ENCODE peak calls at places on chromosomes 16 and 17, in nine cellular contexts. H is RWPE1, V is SHP77, B is bronchial epithelial cell, F is posterior vena cava, Z is SW480, X is hypothalamus, E is AG10803, K is putamen. S is an unnamed sample.

GRCh38 chr17:50265690-50266306 is 8.5 kb upstream of the TMEM92 start:
- DNase-seq in Z (no peak), K (no peak), B (no peak), X (no peak), H (no peak), E (no peak), V (no peak), F (peak), S (no peak)

GRCh38 chr17:16419929-16420271 is 4.5 kb downstream of the TRPV2 start:
- DNase-seq in X (no peak), B (peak), E (peak), K (no peak), H (no peak), Z (peak), V (no peak), F (no peak), S (no peak)

GRCh38 chr17:77959216-77959925 is 868 bp downstream of the TNRC6C start:
- DNase-seq in V (no peak), K (no peak), B (peak), H (peak), F (no peak), X (no peak), E (no peak), Z (peak), S (no peak)

GRCh38 chr16:67471758-67472384 is 9.1 kb downstream of the ATP6V0D1 start:
- DNase-seq in K (no peak), F (no peak), X (no peak), Z (no peak), B (no peak), H (no peak), V (no peak), E (no peak), S (no peak)

GRCh38 chr17:1384881-1385280 is 15.1 kb downstream of the YWHAE start:
- DNase-seq in V (no peak), F (no peak), H (no peak), B (no peak), K (no peak), E (no peak), Z (no peak), X (no peak), S (no peak)

GRCh38 chr17:78133179-78133951 is 2.8 kb downstream of the TMC8 start:
- DNase-seq in F (no peak), B (no peak), K (no peak), H (no peak), X (no peak), V (no peak), Z (no peak), E (no peak), S (no peak)

GRCh38 chr16:77833906-77834599 is 45.7 kb downstream of the VAT1L start:
- DNase-seq in F (no peak), Z (peak), X (no peak), K (no peak), E (peak), B (peak), H (peak), V (no peak), S (no peak)

GRCh38 chr17:4514206-4514605 is 15.5 kb downstream of the SPNS2 start:
- DNase-seq in Z (no peak), F (no peak), X (no peak), H (no peak), K (no peak), B (no peak), V (no peak), E (no peak), S (no peak)

GRCh38 chr17:3658784-3659449 is 9.5 kb downstream of the TAX1BP3 start:
- DNase-seq in Z (no peak), F (peak), X (no peak), V (no peak), K (no peak), B (no peak), E (no peak), H (no peak), S (no peak)

GRCh38 chr17:74276051-74276476 is 2.0 kb downstream of the DNAI2 start:
- DNase-seq in H (no peak), K (peak), F (no peak), B (no peak), Z (no peak), X (no peak), E (no peak), V (no peak), S (no peak)

GRCh38 chr17:50708050-50709000 is 611 bp upstream of the ANKRD40 start:
- DNase-seq in H (no peak), E (peak), B (no peak), Z (no peak), F (no peak), K (no peak), V (peak), X (no peak), S (no peak)

GRCh38 chr16:27720731-27721547 is 171.0 kb downstream of the KATNIP start:
- DNase-seq in F (no peak), H (no peak), B (no peak), V (no peak), X (no peak), Z (no peak), E (no peak), K (no peak), S (no peak)

GRCh38 chr17:32659419-32659842 is 172.6 kb downstream of the CDK5R1 start:
- DNase-seq in H (peak), V (peak), E (peak), F (peak), X (peak), Z (peak), B (peak), K (peak), S (peak)

GRCh38 chr17:81726004-81726403 is 13.9 kb downstream of the SLC25A10 start:
- DNase-seq in V (no peak), K (no peak), H (no peak), X (no peak), B (peak), F (no peak), E (no peak), Z (no peak), S (no peak)

GRCh38 chr17:9021985-9022552 is 759 bp downstream of the NTN1 start:
- DNase-seq in K (no peak), H (peak), Z (no peak), V (no peak), B (no peak), X (no peak), E (peak), F (peak), S (no peak)

GRCh38 chr16:4477966-4478365 is 1.8 kb downstream of the HMOX2 start:
- DNase-seq in B (peak), Z (peak), E (peak), X (no peak), H (peak), K (no peak), V (peak), F (no peak), S (no peak)

GRCh38 chr17:18185832-18186231 is 2.2 kb downstream of the ALKBH5 start:
- DNase-seq in V (no peak), H (no peak), X (no peak), E (no peak), F (no peak), B (no peak), K (no peak), Z (no peak), S (no peak)

GRCh38 chr16:83813818-83814653 is 6.3 kb downstream of the HSBP1 start:
- DNase-seq in V (peak), H (peak), K (no peak), E (peak), B (peak), X (no peak), F (no peak), Z (peak), S (peak)

GRCh38 chr17:78428025-78428575 is 49.7 kb downstream of the PGS1 start:
- DNase-seq in E (no peak), B (no peak), H (no peak), Z (no peak), X (no peak), K (no peak), F (no peak), V (no peak), S (no peak)

GRCh38 chr16:70590722-70591438 is 55.5 kb upstream of the IL34 start:
- DNase-seq in B (no peak), H (no peak), Z (no peak), F (no peak), E (no peak), X (no peak), K (no peak), V (no peak), S (no peak)

GRCh38 chr17:17495448-17496188 is 577 bp downstream of the RASD1 start:
- DNase-seq in V (peak), K (no peak), X (no peak), H (no peak), E (peak), Z (no peak), F (no peak), B (peak), S (no peak)

GRCh38 chr16:31356566-31357323 is 1.8 kb downstream of the ITGAX start:
- DNase-seq in K (no peak), V (no peak), B (no peak), X (no peak), Z (no peak), F (no peak), E (no peak), H (no peak), S (no peak)

GRCh38 chr17:5785867-5786509 is 201.7 kb upstream of the NLRP1 start:
- DNase-seq in E (peak), H (no peak), K (no peak), B (peak), Z (no peak), X (no peak), F (no peak), V (no peak), S (no peak)

GRCh38 chr16:67163164-67163902 is 1.2 kb upstream of the HSF4 start:
- DNase-seq in V (no peak), B (no peak), H (no peak), E (peak), Z (no peak), X (no peak), F (peak), K (peak), S (peak)

GRCh38 chr17:4796550-4796915 is 569 bp downstream of the PSMB6 start:
- DNase-seq in V (peak), H (peak), Z (peak), E (peak), X (no peak), K (no peak), F (no peak), B (no peak), S (no peak)

GRCh38 chr17:81907219-81908145 is 3.7 kb downstream of the PCYT2 start:
- DNase-seq in E (no peak), K (no peak), V (no peak), B (no peak), H (no peak), F (no peak), X (no peak), Z (no peak), S (no peak)

GRCh38 chr17:83161298-83162034 is 82.1 kb downstream of the METRNL start:
- DNase-seq in F (peak), Z (no peak), E (peak), X (no peak), V (no peak), B (no peak), H (no peak), K (no peak), S (no peak)

GRCh38 chr16:85376292-85377095 is 236.6 kb upstream of the GSE1 start:
- DNase-seq in B (no peak), V (no peak), Z (no peak), X (no peak), K (peak), F (no peak), E (peak), H (no peak), S (no peak)

GRCh38 chr17:13885953-13886889 is 183.1 kb upstream of the COX10 start:
- DNase-seq in K (no peak), B (no peak), F (no peak), Z (no peak), H (no peak), X (no peak), V (no peak), E (no peak), S (no peak)

GRCh38 chr17:78706271-78706915 is 75.7 kb downstream of the CYTH1 start:
- DNase-seq in F (no peak), Z (no peak), E (no peak), V (no peak), K (no peak), B (peak), X (no peak), H (peak), S (no peak)

GRCh38 chr17:1762233-1762905 is 509 bp downstream of the SERPINF1 start:
- DNase-seq in K (no peak), V (peak), F (peak), X (no peak), Z (peak), H (no peak), E (peak), B (no peak), S (no peak)

GRCh38 chr17:80002690-80003490 is 32.8 kb downstream of the TBC1D16 start:
- DNase-seq in F (no peak), H (no peak), K (no peak), B (no peak), V (no peak), E (no peak), Z (no peak), X (no peak), S (no peak)

GRCh38 chr17:75087558-75088453 is at the start of gene SLC16A5:
- DNase-seq in H (peak), Z (peak), E (peak), F (peak), K (no peak), V (no peak), X (no peak), B (peak), S (no peak)

GRCh38 chr16:756428-756827 is 4.1 kb upstream of the MSLN start:
- DNase-seq in F (no peak), X (no peak), K (no peak), Z (no peak), V (no peak), H (no peak), B (no peak), E (no peak), S (no peak)

GRCh38 chr17:77725851-77726250 is 232.7 kb upstream of the TNRC6C start:
- DNase-seq in B (no peak), X (no peak), K (no peak), Z (no peak), V (no peak), F (no peak), H (no peak), E (no peak), S (no peak)

GRCh38 chr16:12231666-12232065 is 255.1 kb downstream of the SNX29 start:
- DNase-seq in B (peak), H (no peak), V (no peak), Z (no peak), K (no peak), X (no peak), F (no peak), E (peak), S (no peak)

GRCh38 chr17:1650731-1651558 is 1.3 kb upstream of the RILP start:
- DNase-seq in Z (no peak), F (no peak), H (no peak), B (no peak), X (no peak), K (no peak), E (no peak), V (no peak), S (no peak)

S was measured in NCI-H1092.